ENCODE peak calls at places on chromosome 9, in nine cellular contexts. V is NCI-H1092; Z is coronary artery; Q is mucosa of gallbladder; P is GM23338; B is MCF 10A; W is stimulated activated CD4-positive, alpha-beta T cell treated with anti-CD3 and anti-CD28 coated beads, Interleukin-4, amount 100 ng/mL, for 24 hours; S is ELR; U is Daoy. T is an unnamed sample.

GRCh38 chr9:93594041-93594756 is 17.8 kb downstream of the PHF2 start:
- DNase-seq in S (no peak), P (peak; percentile 45), Q (no peak), V (no peak), U (no peak), Z (peak; percentile 67), B (peak; percentile 64), W (no peak), T (no peak)

GRCh38 chr9:6686396-6686795 is 40.9 kb upstream of the GLDC start:
- DNase-seq in Z (no peak), P (no peak), V (no peak), U (peak; percentile 21), S (peak; percentile 33), Q (no peak), W (no peak), B (peak; percentile 33), T (no peak)

GRCh38 chr9:69857131-69857530 is 36.5 kb downstream of the CFAP95 start:
- DNase-seq in B (peak; percentile 46), P (no peak), W (no peak), Q (no peak), Z (no peak), U (peak; percentile 34), V (no peak), S (peak; percentile 89), T (no peak)

GRCh38 chr9:95003694-95004451 is 277.4 kb downstream of the AOPEP start:
- DNase-seq in Z (no peak), B (peak; percentile 57), Q (no peak), P (peak; percentile 68), U (peak; percentile 77), V (no peak), S (peak; percentile 64), W (no peak), T (peak; percentile 73)

GRCh38 chr9:104836235-104836634 is 72.3 kb downstream of the NIPSNAP3B start:
- DNase-seq in V (peak; percentile 64), W (no peak), Q (no peak), Z (no peak), B (no peak), P (peak; percentile 29), U (peak; percentile 14), S (peak; percentile 36), T (no peak)

GRCh38 chr9:130034570-130034969 is 8.4 kb downstream of the FNBP1 start:
- DNase-seq in Q (no peak), U (peak; percentile 23), B (peak; percentile 34), P (no peak), V (no peak), S (peak; percentile 86), W (peak; percentile 53), Z (peak; percentile 22), T (no peak)

GRCh38 chr9:89635007-89635742 is 30.4 kb downstream of the GADD45G start:
- DNase-seq in W (no peak), Z (no peak), V (peak; percentile 84), B (peak; percentile 83), S (peak; percentile 1), Q (peak; percentile 43), P (no peak), U (peak; percentile 66), T (peak; percentile 40)

GRCh38 chr9:135906291-135907005 is 898 bp downstream of the CAMSAP1 start:
- DNase-seq in U (peak; percentile 43), B (peak; percentile 54), S (peak; percentile 58), Z (no peak), W (peak; percentile 25), Q (no peak), V (no peak), P (no peak), T (peak; percentile 48)

GRCh38 chr9:79492092-79492995 is 79.4 kb upstream of the TLE4 start:
- DNase-seq in U (peak; percentile 2), W (no peak), Z (no peak), Q (no peak), V (no peak), B (no peak), P (no peak), S (peak; percentile 45), T (no peak)

GRCh38 chr9:115411993-115412452 is 294.1 kb upstream of the TNC start:
- DNase-seq in U (no peak), P (no peak), B (no peak), V (no peak), Q (no peak), S (peak; percentile 52), Z (no peak), W (no peak), T (no peak)

GRCh38 chr9:124306098-124306735 is 48.5 kb downstream of the NEK6 start:
- DNase-seq in S (peak; percentile 96), Q (no peak), Z (no peak), P (no peak), V (no peak), B (peak; percentile 81), U (peak; percentile 92), W (no peak), T (no peak)

GRCh38 chr9:76676857-76677256 is 87.4 kb upstream of the PCA3 start:
- DNase-seq in Z (no peak), W (no peak), U (no peak), S (no peak), P (no peak), Q (no peak), B (no peak), V (peak; percentile 25), T (no peak)

GRCh38 chr9:109270971-109271900 is 49.6 kb downstream of the EPB41L4B start:
- DNase-seq in P (no peak), V (peak; percentile 52), Q (no peak), B (no peak), W (no peak), Z (no peak), S (no peak), U (no peak), T (no peak)

T was measured in ovary.